ENCODE peak calls at places on chromosomes 2 and 18, in nine cellular contexts. N is NCI-H146, K is IMR-90, G is endodermal cell, T is NCI-H460, D is sigmoid colon, W is HS-5, U is cardiac fibroblast, A is anterior cingulate cortex. F is an unnamed sample.

GRCh38 chr18:56107821-56108485 is 520.0 kb upstream of the TCF4 start:
- DNase-seq in T (no peak), A (no peak), U (no peak), D (no peak), N (no peak), W (no peak), G (no peak), K (no peak), F (no peak)

GRCh38 chr18:24369420-24369819 is 28.2 kb downstream of the OSBPL1A start:
- DNase-seq in D (no peak), G (no peak), U (no peak), N (no peak), T (no peak), A (no peak), K (peak), W (no peak), F (no peak)

GRCh38 chr2:47724221-47724981 is 58.5 kb upstream of the MSH6 start:
- DNase-seq in U (peak), D (no peak), G (peak), K (peak), A (no peak), W (no peak), N (no peak), T (no peak), F (no peak)

GRCh38 chr2:28565720-28566295 is 69.9 kb downstream of the PLB1 start:
- DNase-seq in W (no peak), K (no peak), D (peak), G (no peak), A (no peak), U (no peak), N (peak), T (no peak), F (no peak)

GRCh38 chr2:133303150-133303549 is 265.1 kb downstream of the NCKAP5 start:
- DNase-seq in U (peak), G (no peak), T (no peak), N (no peak), A (no peak), K (peak), W (no peak), D (no peak), F (no peak)

GRCh38 chr2:217943379-217944321 is 59.1 kb downstream of the TNS1 start:
- DNase-seq in N (no peak), K (peak), G (peak), W (no peak), U (peak), T (no peak), D (peak), A (peak), F (peak)

GRCh38 chr2:46801731-46802664 is 113.6 kb downstream of the MCFD2 start:
- DNase-seq in A (no peak), N (no peak), D (no peak), W (no peak), U (peak), K (peak), T (no peak), G (no peak), F (no peak)

GRCh38 chr2:118145806-118146205 is 57.5 kb downstream of the INSIG2 start:
- DNase-seq in U (no peak), K (no peak), W (no peak), A (no peak), G (no peak), N (no peak), T (no peak), D (no peak), F (no peak)

GRCh38 chr2:74421248-74421870 is at the start of the genes C2orf81 and WDR54:
- DNase-seq in N (peak), U (peak), W (peak), A (peak), G (peak), T (peak), K (peak), D (peak), F (peak)

GRCh38 chr18:57437782-57438668 is 2.9 kb downstream of the ONECUT2 start:
- DNase-seq in A (peak), W (no peak), D (no peak), T (peak), K (peak), G (peak), U (peak), N (no peak), F (no peak)

GRCh38 chr2:190378883-190379237 is 29.3 kb upstream of the MFSD6 start:
- DNase-seq in T (no peak), D (no peak), G (no peak), N (no peak), U (no peak), K (no peak), W (no peak), A (no peak), F (no peak)

GRCh38 chr2:63614448-63614968 is 25.7 kb downstream of the MDH1 start:
- DNase-seq in T (no peak), G (peak), A (no peak), K (peak), N (no peak), W (peak), D (no peak), U (peak), F (no peak)

GRCh38 chr2:235513984-235514626 is 20.3 kb downstream of the AGAP1 start:
- DNase-seq in A (no peak), K (no peak), U (no peak), D (no peak), W (no peak), N (no peak), T (no peak), G (no peak), F (no peak)

GRCh38 chr2:231129216-231129615 is 4.4 kb upstream of the HTR2B start:
- DNase-seq in W (no peak), D (no peak), G (no peak), U (no peak), T (no peak), A (no peak), K (no peak), N (no peak), F (no peak)

GRCh38 chr2:96907405-96908041 is 37.6 kb upstream of the SEMA4C start:
- DNase-seq in A (peak), T (no peak), N (no peak), D (peak), W (no peak), G (peak), U (peak), K (peak), F (no peak)

GRCh38 chr2:23495661-23496114 is 110.7 kb downstream of the KLHL29 start:
- DNase-seq in G (no peak), D (no peak), T (no peak), U (no peak), A (no peak), N (no peak), W (no peak), K (no peak), F (peak)

GRCh38 chr2:125471963-125472362 is 1184.0 kb upstream of the GYPC start:
- DNase-seq in T (peak), K (peak), G (peak), W (no peak), N (peak), D (no peak), U (peak), A (no peak), F (no peak)

GRCh38 chr2:49490710-49491109 is 336.4 kb upstream of the FSHR start:
- DNase-seq in G (peak), N (peak), T (no peak), D (no peak), A (no peak), W (no peak), K (no peak), U (peak), F (no peak)

GRCh38 chr2:11129598-11130449 is 25.4 kb upstream of the SLC66A3 start:
- DNase-seq in T (no peak), U (no peak), D (no peak), K (no peak), A (peak), G (peak), W (no peak), N (peak), F (peak)

GRCh38 chr2:20348542-20348941 is 2.1 kb downstream of the PUM2 start:
- DNase-seq in N (peak), K (no peak), G (peak), U (no peak), D (no peak), A (no peak), W (no peak), T (no peak), F (no peak)

GRCh38 chr2:50225021-50225928 is 806.7 kb downstream of the NRXN1 start:
- DNase-seq in U (no peak), W (no peak), N (no peak), G (peak), A (no peak), D (no peak), K (no peak), T (no peak), F (no peak)

GRCh38 chr2:162253435-162253834 is 10.2 kb upstream of the FAP start:
- DNase-seq in T (no peak), K (no peak), G (no peak), U (no peak), N (no peak), A (no peak), W (no peak), D (no peak), F (no peak)

GRCh38 chr18:40387130-40387821 is 1567.8 kb upstream of the PIK3C3 start:
- DNase-seq in D (no peak), W (no peak), A (no peak), N (no peak), U (no peak), K (no peak), G (no peak), T (no peak), F (no peak)

GRCh38 chr2:237720962-237721361 is 77.6 kb upstream of the RBM44 start:
- DNase-seq in A (no peak), W (no peak), K (peak), T (no peak), U (peak), D (peak), N (no peak), G (no peak), F (no peak)

GRCh38 chr2:220708366-220708765 is 863.7 kb downstream of the EPHA4 start:
- DNase-seq in W (no peak), K (peak), N (no peak), G (no peak), A (no peak), T (no peak), D (no peak), U (no peak), F (peak)

F was measured in occipital lobe.